ENCODE peak calls at places on chromosomes 3 and 15, in five cellular contexts. D, T, L, Q and H are unnamed samples. For H3K4me1, the result is how much of the 10 kb centered on the place peaks cover.

GRCh38 chr3:170321326-170322034 is 36.0 kb upstream of the SKIL start:
- DNase-seq in T (no peak), L (no peak), Q (peak), D (no peak), H (no peak)

GRCh38 chr3:25536668-25537331 is 108.7 kb downstream of the RARB start:
- DNase-seq in T (no peak), D (no peak), Q (no peak), L (no peak), H (no peak)

GRCh38 chr15:49877871-49878511 is 241.0 kb downstream of the ATP8B4 start:
- DNase-seq in T (peak), L (no peak), D (no peak), Q (no peak), H (no peak)

GRCh38 chr15:98812711-98813441 is 164.5 kb downstream of the IGF1R start:
- DNase-seq in D (no peak), L (no peak), T (no peak), Q (no peak), H (no peak)

GRCh38 chr3:41880387-41880786 is 81.5 kb downstream of the ULK4 start:
- DNase-seq in L (no peak), T (no peak), D (no peak), Q (no peak), H (no peak)

GRCh38 chr3:64027708-64028107 is 4.4 kb upstream of the PSMD6 start:
- DNase-seq in Q (no peak), L (peak), T (no peak), D (no peak), H (no peak)

GRCh38 chr15:94470492-94470891 is 239.1 kb downstream of the MCTP2 start:
- DNase-seq in T (no peak), D (no peak), L (no peak), Q (no peak), H (no peak)

GRCh38 chr15:32840481-32841245 is 122.9 kb downstream of the GREM1 start:
- DNase-seq in D (no peak), Q (no peak), L (no peak), T (no peak), H (no peak)

GRCh38 chr3:71546781-71547180 is 36.7 kb downstream of the FOXP1 start:
- DNase-seq in T (no peak), D (no peak), L (no peak), Q (no peak), H (no peak)

GRCh38 chr3:171564723-171565122 is 104.5 kb upstream of the TNIK start:
- DNase-seq in D (no peak), T (no peak), L (no peak), Q (peak), H (no peak)

GRCh38 chr15:100043069-100043641 is 298.6 kb downstream of the ADAMTS17 start:
- DNase-seq in D (no peak), T (no peak), L (no peak), Q (no peak), H (no peak)

GRCh38 chr15:30918366-30918765 is 14.7 kb downstream of the FAN1 start:
- DNase-seq in T (no peak), L (no peak), D (no peak), Q (no peak), H (no peak)

GRCh38 chr3:169245631-169246030 is 417.9 kb downstream of the MECOM start:
- DNase-seq in L (no peak), Q (no peak), D (no peak), T (no peak), H (no peak)

GRCh38 chr3:12798559-12799179 is 2.2 kb downstream of the CAND2 start:
- DNase-seq in L (no peak), T (no peak), D (no peak), Q (no peak), H (no peak)

GRCh38 chr3:55634345-55634744 is 147.2 kb upstream of the WNT5A start:
- DNase-seq in Q (no peak), L (no peak), T (no peak), D (no peak), H (no peak)

GRCh38 chr3:98971183-98971681 is 69.7 kb upstream of the DCBLD2 start:
- DNase-seq in L (no peak), Q (no peak), T (no peak), D (no peak), H (peak)

GRCh38 chr3:155101398-155101797 is 21.3 kb downstream of the MME start:
- DNase-seq in D (no peak), L (no peak), T (no peak), Q (no peak), H (no peak)

GRCh38 chr3:161163297-161163696 is 57.8 kb upstream of the NMD3 start:
- DNase-seq in D (no peak), L (no peak), Q (no peak), T (no peak), H (peak)

GRCh38 chr15:95319242-95319641 is 1011.3 kb upstream of the NR2F2 start:
- DNase-seq in T (no peak), D (no peak), L (no peak), Q (no peak), H (no peak)

GRCh38 chr3:165103616-165104015 is 25.3 kb upstream of the SI start:
- DNase-seq in D (no peak), T (no peak), Q (no peak), L (no peak), H (peak)

GRCh38 chr3:179000144-179000543 is 71.5 kb downstream of the ZMAT3 start:
- DNase-seq in D (no peak), L (no peak), Q (no peak), T (no peak), H (no peak)

GRCh38 chr15:57319919-57320542 is 56.3 kb upstream of the CGNL1 start:
- DNase-seq in L (no peak), Q (no peak), T (no peak), D (no peak), H (no peak)

GRCh38 chr15:57313134-57313483 is 63.2 kb upstream of the CGNL1 start:
- DNase-seq in T (no peak), D (no peak), L (no peak), Q (no peak), H (no peak)

GRCh38 chr15:57319226-57319918 is 56.9 kb upstream of the CGNL1 start:
- DNase-seq in T (no peak), L (no peak), D (no peak), Q (no peak), H (no peak)

GRCh38 chr15:57312323-57313133 is 63.8 kb upstream of the CGNL1 start:
- DNase-seq in L (no peak), Q (no peak), D (no peak), T (no peak), H (no peak)

DNA sequence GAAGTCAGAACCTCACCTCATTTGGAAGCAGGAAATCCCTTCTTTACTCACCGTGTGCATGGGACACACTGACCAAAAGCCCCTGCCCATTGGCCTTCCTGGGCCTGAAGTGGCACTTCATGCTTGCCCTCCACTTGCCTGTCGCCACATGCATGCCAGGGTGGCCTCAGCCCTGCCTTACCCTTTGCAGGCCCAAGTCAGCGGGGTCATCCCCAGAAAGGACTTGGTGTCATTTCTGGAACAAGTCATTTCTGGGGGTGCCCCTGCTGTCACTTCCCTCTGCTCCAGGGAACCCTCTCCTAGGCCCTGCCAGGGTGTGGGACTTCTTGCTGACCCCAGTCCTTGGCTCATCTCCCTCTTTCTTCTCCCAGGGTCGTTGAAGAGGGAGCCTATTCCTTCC is 59.9 kb upstream of the CGNL1 start:
- DNase-seq in D (no peak), L (no peak), Q (no peak), T (no peak), H (no peak)
- TF ChIP-seq CTCF in D (no peak), L (no peak), Q (no peak), T (no peak), H (no peak)

GRCh38 chr3:45748068-45748467 is 48.3 kb downstream of the SLC6A20 start:
- DNase-seq in L (no peak), D (no peak), Q (no peak), T (no peak), H (no peak)

GRCh38 chr3:45742432-45743089 is 53.4 kb downstream of the SACM1L start:
- DNase-seq in L (no peak), T (no peak), D (no peak), Q (no peak), H (no peak)

GRCh38 chr3:45741742-45742141 is 52.5 kb downstream of the SACM1L start:
- DNase-seq in L (no peak), D (no peak), Q (no peak), T (no peak), H (no peak)

GRCh38 chr3:45746974-45747622 is 49.2 kb downstream of the SLC6A20 start:
- DNase-seq in L (no peak), D (no peak), T (no peak), Q (no peak), H (no peak)

GRCh38 chr3:45746182-45746973 is 50.0 kb downstream of the SLC6A20 start:
- DNase-seq in T (no peak), Q (no peak), D (no peak), L (no peak), H (no peak)
- H3K27ac ChIP-seq in T (no peak), Q (no peak), D (no peak), L (no peak), H (no peak)

GRCh38 chr15:39784125-39784524 is 1.5 kb upstream of the FSIP1 start:
- DNase-seq in L (no peak), D (no peak), T (no peak), Q (no peak), H (no peak)
- H3K4me1 ChIP-seq in L (under half), D (under half), T (under half), Q (under half), H (under half)

DNA sequence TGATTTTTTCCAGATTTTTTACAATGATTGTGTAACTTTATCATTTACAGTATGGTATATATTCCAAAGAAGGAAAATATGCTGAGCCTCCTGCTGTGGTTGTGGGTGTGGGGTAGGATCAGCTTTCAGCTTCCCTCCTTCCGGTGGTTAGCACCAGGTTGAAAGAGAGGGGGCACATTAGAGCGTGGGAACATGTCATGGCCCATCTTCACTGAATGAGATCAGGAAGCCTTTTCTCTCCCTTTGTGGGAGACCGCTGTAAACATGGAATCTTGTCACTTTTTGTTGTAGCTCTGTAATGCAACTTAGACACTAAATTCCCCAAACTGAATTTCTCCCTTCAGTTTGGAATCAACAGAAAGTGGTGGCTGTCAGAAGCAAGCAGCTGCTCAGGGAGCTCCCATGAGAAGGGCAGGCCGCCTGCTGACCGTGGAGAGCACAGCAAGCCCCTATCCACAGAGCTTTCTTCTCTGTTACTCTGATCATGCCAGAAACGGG is 86.7 kb upstream of the LIMD1 start:
- DNase-seq in L (peak), Q (no peak), D (peak), T (no peak), H (peak)
- TF ChIP-seq CTCF in L (peak), Q (peak), D (peak), T (no peak), H (peak)